ENCODE peak calls at places on chromosomes 1 and 21, in four cellular contexts. One of them, this sample, is unnamed.

GRCh38 chr1:235401251-235401650 is 34.0 kb downstream of the TBCE start:
- DNase-seq in fibroblast of mammary gland: peak
- DNase-seq in AG04450: no peak
- DNase-seq in uterus: no peak
- DNase-seq in this sample: no peak

GRCh38 chr1:217562229-217562878 is 68.5 kb downstream of the GPATCH2 start:
- DNase-seq in fibroblast of mammary gland: peak
- DNase-seq in uterus: no peak
- DNase-seq in AG04450: peak
- DNase-seq in this sample: peak

GRCh38 chr1:44616991-44617702 is 57.1 kb downstream of the TMEM53 start:
- DNase-seq in AG04450: no peak
- DNase-seq in fibroblast of mammary gland: peak
- DNase-seq in uterus: peak
- DNase-seq in this sample: no peak

GRCh38 chr1:64343105-64343960 is 126.6 kb upstream of the CACHD1 start:
- DNase-seq in AG04450: no peak
- DNase-seq in fibroblast of mammary gland: peak
- DNase-seq in uterus: no peak
- DNase-seq in this sample: peak

GRCh38 chr1:78884685-78885452 is 121.7 kb downstream of the ADGRL4 start:
- DNase-seq in fibroblast of mammary gland: peak
- DNase-seq in uterus: no peak
- DNase-seq in AG04450: no peak
- DNase-seq in this sample: no peak

GRCh38 chr1:162882248-162882666 is 21.3 kb upstream of the CCDC190 start:
- DNase-seq in fibroblast of mammary gland: peak
- DNase-seq in AG04450: no peak
- DNase-seq in uterus: no peak
- DNase-seq in this sample: no peak

GRCh38 chr1:112196731-112197130 is 199.3 kb upstream of the CTTNBP2NL start:
- DNase-seq in uterus: no peak
- DNase-seq in AG04450: no peak
- DNase-seq in fibroblast of mammary gland: peak
- DNase-seq in this sample: no peak

GRCh38 chr1:110874303-110875215 is 1.6 kb downstream of the CD53 start:
- DNase-seq in fibroblast of mammary gland: no peak
- DNase-seq in uterus: no peak
- DNase-seq in AG04450: no peak
- DNase-seq in this sample: no peak

GRCh38 chr1:161226759-161227158 is 899 bp downstream of the TOMM40L start:
- DNase-seq in uterus: no peak
- DNase-seq in fibroblast of mammary gland: no peak
- DNase-seq in AG04450: no peak
- DNase-seq in this sample: no peak

GRCh38 chr1:12177999-12178441 is 11.2 kb downstream of the TNFRSF1B start:
- DNase-seq in uterus: peak
- DNase-seq in AG04450: peak
- DNase-seq in fibroblast of mammary gland: peak
- DNase-seq in this sample: peak

GRCh38 chr1:64524614-64525013 is 54.7 kb downstream of the CACHD1 start:
- DNase-seq in AG04450: no peak
- DNase-seq in uterus: no peak
- DNase-seq in fibroblast of mammary gland: no peak
- DNase-seq in this sample: no peak

GRCh38 chr1:158819461-158820443 is 11.4 kb upstream of the MNDA start:
- DNase-seq in uterus: no peak
- DNase-seq in AG04450: no peak
- DNase-seq in fibroblast of mammary gland: no peak
- DNase-seq in this sample: no peak

GRCh38 chr21:44752701-44753235 is 41.4 kb upstream of the TSPEAR start:
- DNase-seq in fibroblast of mammary gland: no peak
- DNase-seq in uterus: no peak
- DNase-seq in AG04450: no peak
- DNase-seq in this sample: no peak

GRCh38 chr1:232966663-232967062 is 16.3 kb downstream of the NTPCR start:
- DNase-seq in uterus: no peak
- DNase-seq in fibroblast of mammary gland: no peak
- DNase-seq in AG04450: no peak
- DNase-seq in this sample: no peak

GRCh38 chr1:193769609-193770008 is 583.2 kb upstream of the B3GALT2 start:
- DNase-seq in uterus: no peak
- DNase-seq in fibroblast of mammary gland: no peak
- DNase-seq in AG04450: no peak
- DNase-seq in this sample: no peak

GRCh38 chr1:240070188-240070587 is 21.5 kb upstream of the FMN2 start:
- DNase-seq in AG04450: no peak
- DNase-seq in fibroblast of mammary gland: no peak
- DNase-seq in uterus: no peak
- DNase-seq in this sample: no peak

GRCh38 chr1:57024855-57025254 is 59.0 kb upstream of the C8B start:
- DNase-seq in fibroblast of mammary gland: no peak
- DNase-seq in AG04450: no peak
- DNase-seq in uterus: no peak
- DNase-seq in this sample: no peak

GRCh38 chr1:225451340-225451739 is 23.5 kb upstream of the LBR start:
- DNase-seq in fibroblast of mammary gland: no peak
- DNase-seq in AG04450: no peak
- DNase-seq in uterus: no peak
- DNase-seq in this sample: no peak

GRCh38 chr21:33645730-33646129 is 3.4 kb downstream of the ITSN1 start:
- DNase-seq in AG04450: no peak
- DNase-seq in uterus: no peak
- DNase-seq in fibroblast of mammary gland: no peak
- DNase-seq in this sample: no peak

GRCh38 chr1:24119859-24120756 is 8.2 kb upstream of the MYOM3 start:
- DNase-seq in uterus: no peak
- DNase-seq in fibroblast of mammary gland: peak
- DNase-seq in AG04450: no peak
- DNase-seq in this sample: no peak

GRCh38 chr1:199759268-199759724 is 268.2 kb upstream of the NR5A2 start:
- DNase-seq in fibroblast of mammary gland: peak
- DNase-seq in AG04450: no peak
- DNase-seq in uterus: no peak
- DNase-seq in this sample: no peak

GRCh38 chr1:84299536-84300260 is 1.8 kb upstream of the SAMD13 start:
- DNase-seq in uterus: no peak
- DNase-seq in fibroblast of mammary gland: no peak
- DNase-seq in AG04450: no peak
- DNase-seq in this sample: no peak

GRCh38 chr1:212967767-212968166 is 17.4 kb downstream of the VASH2 start:
- DNase-seq in uterus: no peak
- DNase-seq in AG04450: no peak
- DNase-seq in fibroblast of mammary gland: peak
- DNase-seq in this sample: peak

GRCh38 chr1:31577515-31578191 is 1.3 kb downstream of the TINAGL1 start:
- DNase-seq in fibroblast of mammary gland: peak
- DNase-seq in AG04450: no peak
- DNase-seq in uterus: no peak
- DNase-seq in this sample: no peak
- H3K4me3 ChIP-seq in fibroblast of mammary gland: no peak
- H3K4me3 ChIP-seq in AG04450: no peak
- H3K4me3 ChIP-seq in uterus: peak
- H3K4me3 ChIP-seq in this sample: no peak

DNA sequence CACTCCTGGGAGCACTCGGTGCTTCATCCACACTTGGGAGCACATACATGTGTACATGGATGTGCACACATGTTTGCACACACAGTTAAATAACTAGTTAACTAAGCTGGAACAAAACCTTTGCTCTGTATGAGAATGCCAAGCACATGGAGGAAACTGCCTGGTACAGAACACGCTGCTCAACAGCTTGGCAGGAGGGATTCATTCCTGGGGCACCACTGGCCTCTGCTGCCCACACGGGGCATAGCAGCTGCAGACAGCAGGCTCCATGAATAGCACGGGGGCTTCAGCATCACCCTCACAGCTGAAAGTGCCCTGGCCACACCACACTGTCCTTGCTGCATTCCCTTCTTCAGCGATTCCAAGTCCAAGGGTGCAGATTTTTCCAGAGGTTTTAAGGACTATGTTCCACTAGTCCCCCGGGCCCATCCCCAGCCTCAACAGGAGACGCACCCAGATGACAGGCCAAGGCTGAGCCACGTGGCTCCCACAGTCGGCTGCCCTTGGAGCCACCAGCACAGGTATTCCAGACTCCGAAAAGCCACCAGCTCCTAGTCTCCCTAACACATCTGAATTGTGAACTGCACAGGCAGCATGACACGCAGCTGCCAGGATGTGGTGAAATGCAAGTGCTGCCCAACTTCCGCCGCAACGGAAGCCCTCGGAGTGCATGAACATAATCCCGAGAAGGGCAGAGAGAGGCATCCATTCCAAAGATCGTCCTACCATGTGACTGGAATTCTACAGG is 16.9 kb downstream of the NPHP4 start:
- DNase-seq in fibroblast of mammary gland: peak
- DNase-seq in AG04450: peak
- DNase-seq in uterus: no peak
- DNase-seq in this sample: peak
- H3K4me3 ChIP-seq in fibroblast of mammary gland: no peak
- H3K4me3 ChIP-seq in AG04450: no peak
- H3K4me3 ChIP-seq in uterus: no peak
- H3K4me3 ChIP-seq in this sample: no peak

GRCh38 chr1:197920345-197921117 is 3.4 kb downstream of the LHX9 start:
- DNase-seq in uterus: no peak
- DNase-seq in AG04450: no peak
- DNase-seq in fibroblast of mammary gland: no peak
- DNase-seq in this sample: no peak
- H3K4me3 ChIP-seq in uterus: no peak
- H3K4me3 ChIP-seq in AG04450: no peak
- H3K4me3 ChIP-seq in fibroblast of mammary gland: no peak
- H3K4me3 ChIP-seq in this sample: no peak

DNA sequence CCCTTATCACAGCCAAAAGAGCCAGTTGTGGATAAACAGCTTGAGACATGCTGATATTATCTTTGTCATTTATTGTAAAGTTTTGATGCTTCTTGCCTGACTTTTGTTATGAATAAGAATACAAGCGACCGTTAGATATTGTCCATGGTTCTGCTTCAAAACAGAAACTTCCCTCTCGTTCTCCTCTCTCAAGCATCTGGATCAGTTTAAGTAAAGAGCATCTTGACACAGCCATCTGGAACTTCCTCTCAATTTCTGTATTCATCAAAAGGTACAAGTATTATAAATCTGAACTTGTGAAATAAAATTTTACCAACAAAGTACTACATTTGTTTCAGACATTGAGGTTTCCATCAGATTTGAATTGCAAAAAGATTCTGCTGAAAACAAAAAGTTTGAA is 36.3 kb upstream of the CLDN14 start:
- DNase-seq in uterus: no peak
- DNase-seq in fibroblast of mammary gland: peak
- DNase-seq in AG04450: no peak
- DNase-seq in this sample: no peak
- H3K4me3 ChIP-seq in uterus: no peak
- H3K4me3 ChIP-seq in fibroblast of mammary gland: no peak
- H3K4me3 ChIP-seq in AG04450: no peak
- H3K4me3 ChIP-seq in this sample: no peak

GRCh38 chr21:42653492-42654061 is at the start of gene PDE9A:
- DNase-seq in fibroblast of mammary gland: no peak
- DNase-seq in AG04450: no peak
- DNase-seq in uterus: peak
- DNase-seq in this sample: no peak
- H3K4me3 ChIP-seq in fibroblast of mammary gland: peak
- H3K4me3 ChIP-seq in AG04450: no peak
- H3K4me3 ChIP-seq in uterus: peak
- H3K4me3 ChIP-seq in this sample: no peak

GRCh38 chr1:6447818-6448748 is 17.9 kb downstream of the TNFRSF25 start:
- DNase-seq in AG04450: no peak
- DNase-seq in fibroblast of mammary gland: no peak
- DNase-seq in uterus: no peak
- DNase-seq in this sample: no peak

GRCh38 chr1:6447016-6447817 is 18.8 kb downstream of the TNFRSF25 start:
- DNase-seq in uterus: no peak
- DNase-seq in fibroblast of mammary gland: no peak
- DNase-seq in AG04450: no peak
- DNase-seq in this sample: no peak

GRCh38 chr1:6444377-6444776 is 19.8 kb downstream of the ESPN start:
- DNase-seq in AG04450: no peak
- DNase-seq in uterus: no peak
- DNase-seq in fibroblast of mammary gland: no peak
- DNase-seq in this sample: no peak

GRCh38 chr1:6445062-6445763 is 20.6 kb downstream of the ESPN start:
- DNase-seq in AG04450: no peak
- DNase-seq in uterus: no peak
- DNase-seq in fibroblast of mammary gland: peak
- DNase-seq in this sample: no peak

GRCh38 chr1:6446665-6447015 is 19.3 kb downstream of the TNFRSF25 start:
- DNase-seq in AG04450: no peak
- DNase-seq in uterus: no peak
- DNase-seq in fibroblast of mammary gland: no peak
- DNase-seq in this sample: no peak
- H3K4me3 ChIP-seq in AG04450: no peak
- H3K4me3 ChIP-seq in uterus: no peak
- H3K4me3 ChIP-seq in fibroblast of mammary gland: no peak
- H3K4me3 ChIP-seq in this sample: no peak

This sample was measured in AG09309.